ENCODE peak calls at places on chromosomes 4 and X, in nine cellular contexts. One of them, this sample, is unnamed.

GRCh38 chrX:112704226-112704625 is 24.5 kb upstream of the LHFPL1 start:
- DNase-seq in H7: no peak
- DNase-seq in T47D: no peak
- DNase-seq in neuronal stem cell: no peak
- DNase-seq in lung: no peak
- DNase-seq in stimulated activated CD4-positive, alpha-beta T cell treated with anti-CD3 and anti-CD28 coated beads, Interleukin-1b, Interleukin-23, amount 100 ng/mL, for 4 hours: no peak
- DNase-seq in foreskin keratinocyte: no peak
- DNase-seq in cardiac muscle cell: no peak
- DNase-seq in GM12892: no peak
- DNase-seq in this sample: no peak

GRCh38 chr4:101292901-101293300 is 54.4 kb downstream of the PPP3CA start:
- DNase-seq in GM12892: no peak
- DNase-seq in neuronal stem cell: no peak
- DNase-seq in foreskin keratinocyte: no peak
- DNase-seq in cardiac muscle cell: no peak
- DNase-seq in stimulated activated CD4-positive, alpha-beta T cell treated with anti-CD3 and anti-CD28 coated beads, Interleukin-1b, Interleukin-23, amount 100 ng/mL, for 4 hours: no peak
- DNase-seq in H7: no peak
- DNase-seq in T47D: no peak
- DNase-seq in lung: no peak
- DNase-seq in this sample: no peak

GRCh38 chrX:2732076-2732475 is 19.8 kb upstream of the XG start:
- DNase-seq in lung: no peak
- DNase-seq in H7: no peak
- DNase-seq in foreskin keratinocyte: no peak
- DNase-seq in cardiac muscle cell: no peak
- DNase-seq in neuronal stem cell: no peak
- DNase-seq in GM12892: no peak
- DNase-seq in stimulated activated CD4-positive, alpha-beta T cell treated with anti-CD3 and anti-CD28 coated beads, Interleukin-1b, Interleukin-23, amount 100 ng/mL, for 4 hours: no peak
- DNase-seq in T47D: no peak
- DNase-seq in this sample: no peak

GRCh38 chr4:156422576-156422975 is 468.9 kb upstream of the CTSO start:
- DNase-seq in cardiac muscle cell: no peak
- DNase-seq in H7: no peak
- DNase-seq in T47D: no peak
- DNase-seq in neuronal stem cell: no peak
- DNase-seq in GM12892: no peak
- DNase-seq in foreskin keratinocyte: no peak
- DNase-seq in stimulated activated CD4-positive, alpha-beta T cell treated with anti-CD3 and anti-CD28 coated beads, Interleukin-1b, Interleukin-23, amount 100 ng/mL, for 4 hours: no peak
- DNase-seq in lung: no peak
- DNase-seq in this sample: no peak

GRCh38 chrX:135434258-135435138 is 12.8 kb downstream of the SMIM10L2A start:
- DNase-seq in foreskin keratinocyte: no peak
- DNase-seq in neuronal stem cell: no peak
- DNase-seq in H7: peak
- DNase-seq in cardiac muscle cell: no peak
- DNase-seq in GM12892: no peak
- DNase-seq in T47D: no peak
- DNase-seq in lung: no peak
- DNase-seq in stimulated activated CD4-positive, alpha-beta T cell treated with anti-CD3 and anti-CD28 coated beads, Interleukin-1b, Interleukin-23, amount 100 ng/mL, for 4 hours: no peak
- DNase-seq in this sample: no peak

GRCh38 chrX:150465856-150466775 is 102.3 kb upstream of the MTM1 start:
- DNase-seq in neuronal stem cell: no peak
- DNase-seq in H7: no peak
- DNase-seq in lung: no peak
- DNase-seq in T47D: no peak
- DNase-seq in cardiac muscle cell: no peak
- DNase-seq in foreskin keratinocyte: no peak
- DNase-seq in GM12892: no peak
- DNase-seq in stimulated activated CD4-positive, alpha-beta T cell treated with anti-CD3 and anti-CD28 coated beads, Interleukin-1b, Interleukin-23, amount 100 ng/mL, for 4 hours: no peak
- DNase-seq in this sample: no peak

GRCh38 chr4:76733380-76733779 is 164.6 kb downstream of the SOWAHB start:
- DNase-seq in GM12892: no peak
- DNase-seq in H7: peak
- DNase-seq in stimulated activated CD4-positive, alpha-beta T cell treated with anti-CD3 and anti-CD28 coated beads, Interleukin-1b, Interleukin-23, amount 100 ng/mL, for 4 hours: no peak
- DNase-seq in neuronal stem cell: no peak
- DNase-seq in T47D: peak
- DNase-seq in foreskin keratinocyte: no peak
- DNase-seq in cardiac muscle cell: no peak
- DNase-seq in lung: no peak
- DNase-seq in this sample: no peak

GRCh38 chr4:42390622-42391355 is 6.5 kb upstream of the SHISA3 start:
- DNase-seq in H7: no peak
- DNase-seq in neuronal stem cell: no peak
- DNase-seq in stimulated activated CD4-positive, alpha-beta T cell treated with anti-CD3 and anti-CD28 coated beads, Interleukin-1b, Interleukin-23, amount 100 ng/mL, for 4 hours: no peak
- DNase-seq in cardiac muscle cell: no peak
- DNase-seq in GM12892: no peak
- DNase-seq in T47D: no peak
- DNase-seq in lung: no peak
- DNase-seq in foreskin keratinocyte: no peak
- DNase-seq in this sample: no peak

GRCh38 chr4:94680131-94680862 is 77.5 kb upstream of the BMPR1B start:
- DNase-seq in stimulated activated CD4-positive, alpha-beta T cell treated with anti-CD3 and anti-CD28 coated beads, Interleukin-1b, Interleukin-23, amount 100 ng/mL, for 4 hours: no peak
- DNase-seq in neuronal stem cell: no peak
- DNase-seq in cardiac muscle cell: peak
- DNase-seq in T47D: no peak
- DNase-seq in GM12892: no peak
- DNase-seq in foreskin keratinocyte: no peak
- DNase-seq in lung: no peak
- DNase-seq in H7: no peak
- DNase-seq in this sample: no peak

GRCh38 chr4:94889961-94890360 is 132.2 kb downstream of the BMPR1B start:
- DNase-seq in lung: no peak
- DNase-seq in cardiac muscle cell: no peak
- DNase-seq in GM12892: no peak
- DNase-seq in neuronal stem cell: no peak
- DNase-seq in H7: no peak
- DNase-seq in foreskin keratinocyte: peak
- DNase-seq in stimulated activated CD4-positive, alpha-beta T cell treated with anti-CD3 and anti-CD28 coated beads, Interleukin-1b, Interleukin-23, amount 100 ng/mL, for 4 hours: no peak
- DNase-seq in T47D: no peak
- DNase-seq in this sample: no peak

GRCh38 chrX:24659646-24660045 is 12.5 kb upstream of the PCYT1B start:
- DNase-seq in H7: no peak
- DNase-seq in neuronal stem cell: no peak
- DNase-seq in GM12892: no peak
- DNase-seq in lung: no peak
- DNase-seq in cardiac muscle cell: no peak
- DNase-seq in stimulated activated CD4-positive, alpha-beta T cell treated with anti-CD3 and anti-CD28 coated beads, Interleukin-1b, Interleukin-23, amount 100 ng/mL, for 4 hours: no peak
- DNase-seq in foreskin keratinocyte: no peak
- DNase-seq in T47D: no peak
- DNase-seq in this sample: no peak

GRCh38 chrX:42714981-42715688 is 62.8 kb downstream of the PPP1R2C start:
- DNase-seq in GM12892: no peak
- DNase-seq in neuronal stem cell: peak
- DNase-seq in H7: peak
- DNase-seq in T47D: peak
- DNase-seq in cardiac muscle cell: peak
- DNase-seq in lung: peak
- DNase-seq in foreskin keratinocyte: peak
- DNase-seq in stimulated activated CD4-positive, alpha-beta T cell treated with anti-CD3 and anti-CD28 coated beads, Interleukin-1b, Interleukin-23, amount 100 ng/mL, for 4 hours: peak
- DNase-seq in this sample: peak

This sample was measured in GM19239.